ENCODE peak calls at places on chromosomes 3 and 15, in six cellular contexts. P, B, U, L, K and J are unnamed samples.

GRCh38 chr3:192879346-192880031 is 38.2 kb downstream of the MB21D2 start:
- DNase-seq in K (no peak), L (no peak), P (peak; percentile 98), U (no peak), B (peak; percentile 80), J (no peak)

GRCh38 chr3:64340636-64341240 is 115.5 kb upstream of the PRICKLE2 start:
- DNase-seq in B (no peak), L (no peak), K (no peak), P (peak; percentile 58), U (peak; percentile 53), J (no peak)

GRCh38 chr3:46713898-46714552 is 3.6 kb downstream of the PRSS50 start:
- DNase-seq in P (peak; percentile 88), U (no peak), L (no peak), K (peak; percentile 59), B (no peak), J (peak; percentile 58)

GRCh38 chr3:64187065-64187959 is 38.0 kb downstream of the PRICKLE2 start:
- DNase-seq in B (peak; percentile 80), U (peak; percentile 83), K (peak; percentile 72), P (peak; percentile 99), L (no peak), J (peak; percentile 94)

GRCh38 chr15:66722757-66723540 is 20.9 kb downstream of the SMAD6 start:
- DNase-seq in P (no peak), K (no peak), B (no peak), L (no peak), U (no peak), J (no peak)

GRCh38 chr3:108493862-108494261 is 16.5 kb downstream of the MYH15 start:
- DNase-seq in K (no peak), B (peak; percentile 25), P (no peak), L (no peak), U (no peak), J (no peak)

GRCh38 chr3:54146383-54147239 is 24.3 kb downstream of the CACNA2D3 start:
- DNase-seq in L (no peak), K (peak; percentile 55), P (no peak), B (peak; percentile 64), U (no peak), J (no peak)

GRCh38 chr15:71228403-71228802 is 113.1 kb downstream of the THSD4 start:
- DNase-seq in P (no peak), L (no peak), U (no peak), K (no peak), B (no peak), J (no peak)

GRCh38 chr3:113005622-113006021 is 14.8 kb downstream of the GTPBP8 start:
- DNase-seq in L (no peak), B (no peak), U (no peak), P (no peak), K (no peak), J (no peak)

GRCh38 chr3:118538187-118538586 is 496.5 kb downstream of the IGSF11 start:
- DNase-seq in L (no peak), K (no peak), U (no peak), B (no peak), P (no peak), J (no peak)

GRCh38 chr3:27900316-27900715 is 178.2 kb upstream of the EOMES start:
- DNase-seq in B (no peak), P (no peak), U (no peak), L (no peak), K (no peak), J (no peak)

GRCh38 chr15:66766282-66767228 is 64.5 kb downstream of the SMAD6 start:
- DNase-seq in K (no peak), U (no peak), L (no peak), B (no peak), P (peak; percentile 55), J (peak; percentile 4)

GRCh38 chr3:48504051-48504946 is at the start of gene SHISA5:
- DNase-seq in B (peak; percentile 74), L (peak; percentile 25), P (peak; percentile 50), K (peak; percentile 89), U (peak; percentile 89), J (peak; percentile 90)

GRCh38 chr3:58562498-58562897 is 14.7 kb downstream of the FAM107A start:
- DNase-seq in L (no peak), K (no peak), B (no peak), P (no peak), U (no peak), J (no peak)

GRCh38 chr15:52021128-52021671 is 2.2 kb downstream of the MAPK6 start:
- DNase-seq in K (no peak), L (no peak), U (no peak), B (peak; percentile 73), P (peak; percentile 94), J (peak; percentile 75)

GRCh38 chr3:186532641-186533072 is 11.5 kb downstream of the CRYGS start:
- DNase-seq in P (no peak), K (no peak), B (no peak), U (no peak), L (no peak), J (no peak)

GRCh38 chr15:25671132-25671531 is 192.0 kb downstream of the ATP10A start:
- DNase-seq in L (no peak), B (no peak), P (no peak), K (no peak), U (peak; percentile 63), J (peak; percentile 76)

GRCh38 chr3:184786271-184787010 is 25.5 kb upstream of the VPS8 start:
- DNase-seq in P (no peak), L (no peak), U (peak; percentile 66), B (peak; percentile 53), K (peak; percentile 67), J (peak; percentile 81)

GRCh38 chr15:77059761-77060345 is 11.1 kb downstream of the TSPAN3 start:
- DNase-seq in K (no peak), P (no peak), B (no peak), U (no peak), L (no peak), J (no peak)

GRCh38 chr3:144480520-144480919 is 508.9 kb downstream of the DIPK2A start:
- DNase-seq in U (no peak), P (no peak), B (no peak), L (no peak), K (no peak), J (no peak)

GRCh38 chr15:68231102-68231818 is 1.7 kb upstream of the CLN6 start:
- DNase-seq in P (no peak), B (no peak), L (no peak), U (no peak), K (no peak), J (no peak)

GRCh38 chr3:15185404-15185803 is 20.6 kb upstream of the CAPN7 start:
- DNase-seq in P (no peak), K (no peak), U (no peak), B (no peak), L (no peak), J (no peak)

GRCh38 chr3:77053769-77054168 is 13.9 kb downstream of the ROBO2 start:
- DNase-seq in L (no peak), P (no peak), B (no peak), K (no peak), U (no peak), J (no peak)

GRCh38 chr3:130582457-130583155 is 65.6 kb downstream of the COL6A6 start:
- DNase-seq in K (no peak), B (no peak), U (no peak), L (no peak), P (no peak), J (no peak)

GRCh38 chr15:36970522-36970921 is 129.8 kb downstream of the MEIS2 start:
- DNase-seq in L (no peak), K (no peak), B (no peak), P (no peak), U (no peak), J (no peak)

GRCh38 chr15:55267401-55268053 is 22.1 kb downstream of the RAB27A start:
- DNase-seq in P (no peak), K (peak; percentile 55), B (peak; percentile 61), U (no peak), L (peak; percentile 26), J (no peak)

GRCh38 chr15:29672446-29672845 is 149.8 kb downstream of the TJP1 start:
- DNase-seq in U (no peak), K (no peak), L (no peak), B (no peak), P (no peak), J (no peak)

GRCh38 chr3:182735672-182736071 is 57.6 kb upstream of the ATP11B start:
- DNase-seq in B (no peak), U (no peak), L (no peak), K (no peak), P (no peak), J (no peak)

GRCh38 chr3:56190130-56190529 is 278.1 kb downstream of the ERC2 start:
- DNase-seq in P (no peak), K (no peak), U (no peak), L (no peak), B (no peak), J (no peak)

GRCh38 chr3:52091566-52092290 is 35.4 kb upstream of the DUSP7 start:
- DNase-seq in U (no peak), B (no peak), L (no peak), P (no peak), K (no peak), J (peak; percentile 46)

GRCh38 chr15:58074452-58074851 is 8.9 kb upstream of the ALDH1A2 start:
- DNase-seq in B (no peak), U (no peak), K (no peak), P (no peak), L (no peak), J (no peak)

GRCh38 chr3:65604863-65605526 is 433.7 kb downstream of the MAGI1 start:
- DNase-seq in B (no peak), L (no peak), U (no peak), P (peak; percentile 25), K (no peak), J (no peak)

GRCh38 chr15:36808401-36809160 is 229.2 kb downstream of the CDIN1 start:
- DNase-seq in L (no peak), B (no peak), U (no peak), K (no peak), P (no peak), J (no peak)

GRCh38 chr3:111712294-111713180 is 117.4 kb upstream of the ZBED2 start:
- DNase-seq in B (no peak), K (no peak), U (no peak), P (peak; percentile 86), L (no peak), J (peak; percentile 72)

GRCh38 chr3:127762077-127762786 is 60.1 kb downstream of the MGLL start:
- DNase-seq in K (no peak), U (no peak), P (no peak), L (no peak), B (no peak), J (peak; percentile 81)

GRCh38 chr3:12300137-12300536 is 11.3 kb downstream of the PPARG start:
- DNase-seq in P (no peak), U (no peak), B (no peak), L (no peak), K (no peak), J (no peak)

GRCh38 chr3:107956991-107957467 is 133.8 kb downstream of the CD47 start:
- DNase-seq in P (no peak), K (peak; percentile 82), L (no peak), U (peak; percentile 89), B (peak; percentile 77), J (peak; percentile 96)

GRCh38 chr15:77025941-77026411 is 31.1 kb downstream of the PSTPIP1 start:
- DNase-seq in P (no peak), B (peak; percentile 3), U (no peak), L (no peak), K (peak; percentile 36), J (peak; percentile 22)